ENCODE peak calls at places on chromosomes 3 and 15, in nine cellular contexts. V is hippocampal formation, Q is ELR, N is WTC11, L is NCI-H1436, M is T-helper 9 cell, R is adipocyte, O is skeletal muscle cell, I is HT-29. B is an unnamed sample.

GRCh38 chr3:31377045-31377642 is 155.6 kb upstream of the STT3B start:
- DNase-seq in V (no peak), Q (peak), N (no peak), L (no peak), M (no peak), R (peak), O (no peak), I (peak), B (peak)

GRCh38 chr3:35785540-35785939 is 146.2 kb downstream of the ARPP21 start:
- DNase-seq in V (no peak), Q (no peak), N (no peak), L (no peak), M (no peak), R (no peak), O (no peak), I (no peak), B (no peak)

GRCh38 chr3:153087595-153088566 is 74.1 kb upstream of the RAP2B start:
- DNase-seq in V (no peak), Q (peak), N (no peak), L (no peak), M (no peak), R (peak), O (peak), I (no peak), B (no peak)

GRCh38 chr3:107525954-107526305 is 3.2 kb downstream of the BBX start:
- DNase-seq in V (no peak), Q (no peak), N (no peak), L (no peak), M (no peak), R (no peak), O (no peak), I (no peak), B (no peak)

GRCh38 chr15:75723847-75724660 is 11.4 kb upstream of the CSPG4 start:
- DNase-seq in V (peak), Q (peak), N (peak), L (peak), M (peak), R (peak), O (peak), I (peak), B (no peak)

GRCh38 chr15:56757884-56758283 is 24.6 kb upstream of the ZNF280D start:
- DNase-seq in V (no peak), Q (no peak), N (no peak), L (no peak), M (no peak), R (no peak), O (no peak), I (no peak), B (no peak)

GRCh38 chr3:13015286-13016082 is 57.7 kb downstream of the IQSEC1 start:
- DNase-seq in V (no peak), Q (no peak), N (no peak), L (no peak), M (peak), R (no peak), O (no peak), I (no peak), B (peak)

GRCh38 chr3:126546549-126547239 is 12.0 kb downstream of the C3orf22 start:
- DNase-seq in V (no peak), Q (no peak), N (peak), L (no peak), M (no peak), R (no peak), O (no peak), I (no peak), B (no peak)

B was measured in stimulated activated naive CD8-positive, alpha-beta T cell treated with anti-CD3 and anti-CD28 coated beads, Interleukin-15, amount 100 ng/mL, for 72 hours.